ENCODE peak calls at places on chromosomes 4 and X, in five cellular contexts. P is stromal cell of bone marrow, S is AG04449, W is fibroblast of lung, Y is AG04450. I is an unnamed sample.

GRCh38 chrX:119970574-119970973 is 27.0 kb upstream of the NKAP start:
- DNase-seq in W (no peak), Y (no peak), S (no peak), P (no peak), I (no peak)

GRCh38 chr4:145044341-145044740 is 53.7 kb downstream of the ANAPC10 start:
- DNase-seq in P (no peak), S (no peak), W (peak; percentile 79), Y (no peak), I (no peak)

GRCh38 chrX:134542485-134542884 is 82.5 kb downstream of the HPRT1 start:
- DNase-seq in Y (no peak), W (peak; percentile 55), P (no peak), S (no peak), I (no peak)

GRCh38 chr4:2788532-2789103 is 4.3 kb upstream of the SH3BP2 start:
- DNase-seq in P (no peak), Y (no peak), W (no peak), S (no peak), I (no peak)

GRCh38 chr4:80452768-80453167 is 117.2 kb downstream of the CFAP299 start:
- DNase-seq in S (no peak), P (no peak), W (no peak), Y (no peak), I (no peak)

GRCh38 chrX:99308302-99308701 is 1101.8 kb downstream of the PCDH19 start:
- DNase-seq in P (no peak), Y (no peak), S (no peak), W (no peak), I (no peak)

GRCh38 chr4:65645185-65645584 is 25.1 kb downstream of the EPHA5 start:
- DNase-seq in S (peak; percentile 44), W (peak; percentile 75), Y (no peak), P (no peak), I (no peak)

GRCh38 chr4:148868207-148868606 is 426.0 kb upstream of the NR3C2 start:
- DNase-seq in S (no peak), Y (no peak), P (no peak), W (peak; percentile 18), I (no peak)

GRCh38 chrX:50812995-50813842 is 775 bp downstream of the SHROOM4 start:
- DNase-seq in Y (no peak), P (peak; percentile 21), W (peak; percentile 59), S (no peak), I (no peak)

GRCh38 chrX:78165425-78165824 is 26.0 kb upstream of the TAF9B start:
- DNase-seq in P (no peak), Y (no peak), S (no peak), W (no peak), I (no peak)

I was measured in AG09309.